ENCODE peak calls at places on chromosomes 13 and 19, in seven cellular contexts. W, P, H, S, Q, F and I are unnamed samples.

GRCh38 chr13:36848228-36848982 is 29.4 kb downstream of the RFXAP start:
- DNase-seq in W (no peak), P (no peak), H (no peak), S (no peak), Q (no peak), F (peak; percentile 2), I (no peak)

GRCh38 chr13:104204177-104204576 is 1138.0 kb upstream of the SLC10A2 start:
- DNase-seq in W (no peak), P (no peak), H (no peak), S (no peak), Q (no peak), F (no peak), I (no peak)

GRCh38 chr13:27104606-27105005 is 67.0 kb downstream of the USP12 start:
- DNase-seq in W (no peak), P (no peak), H (no peak), S (no peak), Q (no peak), F (no peak), I (no peak)

GRCh38 chr13:66623129-66623528 is 607.0 kb downstream of the PCDH9 start:
- DNase-seq in W (no peak), P (no peak), H (no peak), S (no peak), Q (no peak), F (no peak), I (no peak)

GRCh38 chr13:113597386-113598080 is 13.0 kb downstream of the TFDP1 start:
- DNase-seq in W (no peak), P (peak; percentile 44), H (no peak), S (no peak), Q (peak; percentile 24), F (no peak), I (no peak)

GRCh38 chr13:26327905-26328304 is 74.0 kb downstream of the CDK8 start:
- DNase-seq in W (no peak), P (no peak), H (no peak), S (no peak), Q (no peak), F (no peak), I (no peak)

GRCh38 chr19:48342841-48343540 is 17.6 kb downstream of the EMP3 start:
- DNase-seq in W (no peak), P (no peak), H (no peak), S (no peak), Q (no peak), F (no peak), I (no peak)

GRCh38 chr19:49896863-49897621 is at the start of gene IL4I1:
- DNase-seq in W (no peak), P (peak; percentile 75), H (peak; percentile 39), S (no peak), Q (no peak), F (peak; percentile 59), I (no peak)

GRCh38 chr19:54275951-54276350 is 5.0 kb downstream of the LILRB2 start:
- DNase-seq in W (no peak), P (no peak), H (no peak), S (no peak), Q (no peak), F (no peak), I (no peak)

GRCh38 chr19:1725100-1726064 is 27.9 kb upstream of the ONECUT3 start:
- DNase-seq in W (peak; percentile 34), P (no peak), H (no peak), S (peak; percentile 88), Q (no peak), F (peak; percentile 46), I (peak; percentile 95)